ENCODE peak calls at places on chromosomes 1 and 21, in eight cellular contexts. A is upper lobe of right lung, I is A549, B is fibroblast of mammary gland, X is NB4, Z is left lung, H is pancreas, C is ovary. E is an unnamed sample.

GRCh38 chr1:57848406-57848805 is 424.5 kb upstream of the DAB1 start:
- DNase-seq in H (no peak), C (no peak), X (no peak), Z (no peak), I (no peak), A (no peak), B (peak), E (no peak)

GRCh38 chr1:110872745-110873435 is at the start of gene CD53:
- DNase-seq in H (peak), B (no peak), C (no peak), X (peak), Z (no peak), I (no peak), A (no peak), E (no peak)

GRCh38 chr1:86201321-86201720 is 44.7 kb upstream of the COL24A1 start:
- DNase-seq in A (no peak), B (no peak), X (no peak), H (no peak), C (no peak), Z (no peak), I (no peak), E (no peak)

GRCh38 chr1:54125671-54126070 is 27.1 kb downstream of the CDCP2 start:
- DNase-seq in B (no peak), X (no peak), H (peak), C (peak), Z (no peak), I (peak), A (no peak), E (no peak)

GRCh38 chr1:117812868-117813511 is 116.4 kb downstream of the GDAP2 start:
- DNase-seq in A (no peak), B (peak), X (no peak), I (no peak), H (no peak), Z (no peak), C (no peak), E (no peak)

GRCh38 chr1:216723274-216723780 is at the start of gene ESRRG:
- DNase-seq in C (no peak), B (no peak), Z (peak), X (no peak), A (peak), I (no peak), H (peak), E (no peak)

GRCh38 chr21:42220138-42220701 is 1.3 kb downstream of the ABCG1 start:
- DNase-seq in B (peak), Z (no peak), X (no peak), C (peak), H (peak), A (no peak), I (peak), E (no peak)

GRCh38 chr21:42614811-42615342 is 38.5 kb upstream of the PDE9A start:
- DNase-seq in B (peak), H (peak), Z (no peak), X (peak), I (peak), C (no peak), A (peak), E (no peak)

GRCh38 chr1:221887091-221887746 is 145.3 kb upstream of the DUSP10 start:
- DNase-seq in A (peak), X (peak), Z (peak), H (peak), B (peak), I (peak), C (no peak), E (peak)

GRCh38 chr1:116309090-116309870 is 63.8 kb upstream of the ATP1A1 start:
- DNase-seq in B (no peak), H (no peak), Z (no peak), I (no peak), A (no peak), C (no peak), X (no peak), E (no peak)

GRCh38 chr1:147201276-147201675 is 23.9 kb downstream of the FMO5 start:
- DNase-seq in X (no peak), H (no peak), I (no peak), A (no peak), B (peak), Z (no peak), C (no peak), E (no peak)

GRCh38 chr1:84406209-84406917 is 8.1 kb downstream of the DNASE2B start:
- DNase-seq in Z (no peak), I (peak), A (no peak), X (no peak), C (no peak), B (peak), H (no peak), E (no peak)

GRCh38 chr1:65681101-65681500 is 111.6 kb upstream of the PDE4B start:
- DNase-seq in I (no peak), H (no peak), X (no peak), A (no peak), B (peak), Z (no peak), C (no peak), E (no peak)

GRCh38 chr21:37074546-37074945 is 1.5 kb downstream of the TTC3 start:
- DNase-seq in H (no peak), A (no peak), C (no peak), B (peak), X (peak), Z (no peak), I (no peak), E (no peak)

GRCh38 chr1:40911105-40911504 is 48.9 kb upstream of the CITED4 start:
- DNase-seq in A (no peak), B (no peak), X (no peak), H (no peak), Z (no peak), C (no peak), I (no peak), E (no peak)

GRCh38 chr1:184770176-184770575 is 15.5 kb upstream of the EDEM3 start:
- DNase-seq in H (no peak), I (no peak), C (no peak), X (no peak), A (no peak), B (no peak), Z (no peak), E (no peak)

GRCh38 chr1:107250169-107250568 is 109.3 kb downstream of the NTNG1 start:
- DNase-seq in H (no peak), I (no peak), X (no peak), C (no peak), B (no peak), A (no peak), Z (no peak), E (no peak)

GRCh38 chr21:31420354-31420753 is 76.3 kb upstream of the TIAM1 start:
- DNase-seq in B (no peak), C (no peak), A (no peak), H (no peak), X (no peak), I (no peak), Z (no peak), E (no peak)

GRCh38 chr1:2097386-2098300 is 47.4 kb downstream of the PRKCZ start:
- DNase-seq in H (no peak), I (no peak), A (no peak), X (no peak), B (no peak), Z (peak), C (no peak), E (no peak)

GRCh38 chr1:59232209-59232608 is 64.7 kb upstream of the FGGY start:
- DNase-seq in A (no peak), X (no peak), I (no peak), C (no peak), B (no peak), Z (no peak), H (peak), E (no peak)

GRCh38 chr1:173388352-173388751 is 88.8 kb upstream of the PRDX6 start:
- DNase-seq in I (no peak), B (no peak), X (no peak), C (no peak), H (no peak), Z (no peak), A (no peak), E (no peak)

GRCh38 chr1:86119214-86119764 is 37.3 kb downstream of the COL24A1 start:
- DNase-seq in A (no peak), C (no peak), B (no peak), Z (no peak), H (no peak), I (no peak), X (no peak), E (no peak)

GRCh38 chr1:21706151-21706835 is 37.1 kb upstream of the RAP1GAP start:
- DNase-seq in I (no peak), Z (no peak), C (no peak), H (no peak), A (no peak), B (peak), X (peak), E (peak)

GRCh38 chr1:21251773-21252471 is 38.3 kb downstream of the ECE1 start:
- DNase-seq in H (peak), I (peak), C (no peak), A (no peak), Z (no peak), X (no peak), B (peak), E (peak)

GRCh38 chr1:177170756-177171535 is at the start of gene BRINP2:
- DNase-seq in Z (peak), C (peak), I (peak), B (peak), A (peak), X (no peak), H (peak), E (no peak)

DNA sequence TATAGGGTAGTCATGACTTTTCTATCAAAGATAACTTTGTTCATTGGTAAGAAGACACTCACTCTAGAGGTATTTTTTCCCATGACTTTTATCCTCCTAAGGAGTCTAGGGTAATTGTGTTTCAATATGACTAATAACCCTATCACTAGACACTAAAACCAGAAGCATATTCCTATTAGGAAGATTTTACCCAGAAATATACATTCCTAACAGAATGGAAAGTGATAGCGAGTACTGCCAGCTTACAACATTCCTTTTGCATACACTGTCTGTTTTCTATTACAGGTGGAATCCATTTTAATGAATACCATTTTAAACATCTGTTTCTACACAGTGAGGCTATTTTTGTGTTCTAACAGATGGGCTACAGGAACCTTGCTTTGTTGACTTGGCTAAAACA is 31.4 kb upstream of the C1orf185 start:
- DNase-seq in A (no peak), H (no peak), Z (no peak), X (no peak), I (no peak), B (peak), C (no peak), E (peak)
- H3K4me3 ChIP-seq in A (no peak), H (no peak), Z (no peak), X (no peak), I (no peak), B (no peak), C (no peak), E (no peak)

DNA sequence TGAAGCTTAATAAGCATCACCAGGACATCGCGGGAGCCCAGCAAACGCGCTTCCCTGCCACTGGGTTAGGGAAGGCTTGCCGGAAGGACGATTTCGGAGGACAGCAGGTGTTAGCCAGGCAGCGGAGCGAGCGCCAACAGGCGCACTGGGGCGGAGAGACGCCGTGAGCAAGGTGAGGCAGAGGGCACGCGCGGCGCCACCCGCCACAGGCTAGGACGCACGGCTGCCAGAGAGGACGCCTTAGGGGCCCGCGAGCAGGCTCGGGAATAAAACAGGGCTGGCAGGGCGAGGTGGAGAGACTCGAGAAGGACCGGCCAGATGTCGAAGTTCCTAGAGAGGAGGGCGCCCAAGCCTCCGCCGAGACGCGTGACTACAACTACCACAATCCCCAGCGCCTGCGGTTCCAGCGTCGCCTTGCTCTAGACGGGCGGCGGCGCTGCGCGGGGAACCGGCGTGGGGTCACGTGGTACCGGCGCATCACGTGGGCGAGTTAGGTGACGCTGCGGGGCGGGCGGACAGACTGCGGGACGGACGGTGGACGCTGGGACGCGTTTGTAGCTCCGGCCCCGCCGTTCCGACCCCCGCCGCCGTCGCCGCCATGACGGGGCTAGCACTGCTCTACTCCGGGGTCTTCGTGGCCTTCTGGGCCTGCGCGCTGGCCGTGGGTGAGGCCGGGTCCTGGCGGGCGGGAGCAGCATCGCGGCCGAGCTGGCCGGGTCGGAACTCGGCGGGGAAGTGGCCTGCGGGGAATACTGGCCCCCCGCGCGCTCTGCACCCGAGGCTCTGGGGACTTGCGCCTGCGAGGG is at the start of gene ATP6V0B:
- DNase-seq in X (peak), I (peak), B (peak), A (peak), Z (peak), H (peak), C (peak), E (peak)
- TF ChIP-seq CTCF in X (no peak), I (no peak), B (no peak), A (peak), Z (no peak), H (no peak), C (no peak), E (peak)

GRCh38 chr1:26418865-26419349 is 8.3 kb downstream of the LIN28A start:
- DNase-seq in B (no peak), H (no peak), X (no peak), I (no peak), A (no peak), C (no peak), Z (no peak), E (no peak)
- H3K4me3 ChIP-seq in B (no peak), H (no peak), X (no peak), I (no peak), A (no peak), C (no peak), Z (no peak), E (no peak)

DNA sequence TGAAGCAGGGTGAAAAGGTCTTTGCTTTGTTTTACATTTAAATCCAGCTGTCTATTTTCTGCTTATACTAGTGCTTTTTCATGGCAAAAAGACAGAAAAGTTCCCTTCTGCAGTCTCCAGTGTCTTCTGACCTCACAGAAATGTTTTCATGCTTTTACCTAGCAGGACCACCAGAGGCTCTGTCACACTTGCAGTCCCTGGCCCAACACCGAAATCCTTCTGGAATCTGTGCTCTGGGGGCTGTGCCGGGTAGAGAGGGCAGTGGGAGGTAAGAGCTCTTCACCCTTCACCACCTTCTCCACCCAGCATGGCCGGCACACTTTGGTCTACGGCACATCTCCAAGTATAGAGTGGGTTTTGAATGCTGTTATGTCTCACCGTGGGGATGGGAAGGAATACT is 20.8 kb downstream of the GNAT2 start:
- DNase-seq in A (no peak), X (no peak), H (no peak), Z (no peak), C (no peak), B (no peak), I (no peak), E (no peak)
- TF ChIP-seq CTCF in A (no peak), X (no peak), H (no peak), Z (no peak), C (no peak), B (no peak), I (no peak), E (peak)

E was measured in AG09309.